ENCODE peak calls at places on chromosomes 12 and 14, in six cellular contexts. F is RWPE1, R is lung, S is WERI-Rb-1, E is nephron progenitor cell, L is tibial nerve. U is an unnamed sample.

GRCh38 chr12:90575995-90576394 is 379.0 kb downstream of the CCER1 start:
- DNase-seq in S (no peak), F (no peak), R (no peak), L (no peak), E (no peak), U (no peak)

GRCh38 chr14:96584199-96584906 is 82.2 kb downstream of the PAPOLA start:
- DNase-seq in F (peak; percentile 27), L (no peak), S (peak; percentile 88), E (peak; percentile 79), R (peak; percentile 43), U (peak; percentile 66)

GRCh38 chr14:28461379-28461778 is 305.2 kb upstream of the FOXG1 start:
- DNase-seq in E (no peak), R (no peak), L (no peak), S (no peak), F (no peak), U (no peak)

GRCh38 chr14:89458713-89459112 is 41.7 kb upstream of the FOXN3 start:
- DNase-seq in E (no peak), F (no peak), R (no peak), S (no peak), L (no peak), U (no peak)

GRCh38 chr12:91811481-91812287 is 334.0 kb downstream of the BTG1 start:
- DNase-seq in S (peak; percentile 77), L (peak; percentile 96), R (peak; percentile 64), F (peak; percentile 26), E (peak; percentile 75), U (peak; percentile 74)

GRCh38 chr14:61625171-61625570 is 70.1 kb upstream of the HIF1A start:
- DNase-seq in L (no peak), F (peak; percentile 12), E (no peak), R (no peak), S (no peak), U (no peak)

GRCh38 chr12:108854453-108855283 is 2.7 kb downstream of the SSH1 start:
- DNase-seq in E (no peak), L (peak; percentile 64), R (no peak), S (no peak), F (peak; percentile 84), U (no peak)

GRCh38 chr14:27553820-27554219 is 956.0 kb upstream of the NOVA1 start:
- DNase-seq in E (no peak), S (no peak), L (no peak), R (no peak), F (no peak), U (no peak)

GRCh38 chr12:52945389-52946232 is 3.3 kb upstream of the KRT18 start:
- DNase-seq in F (peak; percentile 53), R (peak; percentile 59), L (no peak), S (no peak), E (peak; percentile 49), U (no peak)

GRCh38 chr12:724194-724855 is 28.1 kb upstream of the WNK1 start:
- DNase-seq in S (no peak), E (no peak), L (no peak), R (peak; percentile 30), F (peak; percentile 43), U (no peak)

GRCh38 chr14:80477388-80478160 is 266.3 kb upstream of the DIO2 start:
- DNase-seq in L (no peak), S (no peak), E (no peak), R (no peak), F (no peak), U (no peak)

GRCh38 chr14:80485764-80486163 is 274.5 kb upstream of the DIO2 start:
- DNase-seq in S (no peak), F (no peak), L (no peak), E (no peak), R (no peak), U (no peak)

DNA sequence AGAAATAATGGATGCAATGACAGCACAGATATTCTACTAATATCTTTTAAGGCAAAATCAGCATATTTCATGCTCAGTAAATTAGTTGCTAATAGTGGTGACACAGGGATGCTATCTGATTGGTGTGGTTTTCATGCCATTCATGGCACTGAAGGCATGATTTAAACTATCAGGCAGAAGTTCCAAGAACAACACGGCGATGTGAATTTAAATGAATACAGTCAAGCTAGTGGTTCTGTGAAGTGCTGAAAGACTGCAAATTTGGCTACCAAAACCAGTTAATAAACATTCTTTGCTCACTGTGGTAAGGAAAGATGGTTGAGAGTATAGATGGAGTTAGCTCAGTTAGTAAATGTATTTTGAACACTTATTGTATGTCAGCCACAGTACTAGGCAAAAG is 272.0 kb upstream of the DIO2 start:
- DNase-seq in E (no peak), R (no peak), S (no peak), F (no peak), L (no peak), U (no peak)
- TF ChIP-seq CTCF in E (no peak), R (no peak), S (no peak), F (no peak), L (no peak), U (no peak)

GRCh38 chr12:30286345-30286926 is 409.2 kb downstream of the IPO8 start:
- DNase-seq in R (no peak), L (no peak), S (peak; percentile 21), F (peak; percentile 18), E (no peak), U (no peak)
- TF ChIP-seq CTCF in R (no peak), L (peak; percentile 11), S (peak; percentile 33), F (peak; percentile 52), E (peak; percentile 70), U (peak; percentile 86)

GRCh38 chr12:67288561-67288960 is 19.4 kb downstream of the CAND1 start:
- DNase-seq in F (no peak), S (no peak), R (no peak), L (no peak), E (no peak), U (no peak)
- TF ChIP-seq CTCF in F (no peak), S (no peak), R (no peak), L (no peak), E (no peak), U (no peak)

GRCh38 chr12:122159879-122160278 is 14.1 kb downstream of the IL31 start:
- DNase-seq in L (no peak), S (no peak), R (no peak), F (no peak), E (no peak), U (no peak)
- TF ChIP-seq CTCF in L (no peak), S (peak; percentile 45), R (no peak), F (no peak), E (no peak), U (no peak)

DNA sequence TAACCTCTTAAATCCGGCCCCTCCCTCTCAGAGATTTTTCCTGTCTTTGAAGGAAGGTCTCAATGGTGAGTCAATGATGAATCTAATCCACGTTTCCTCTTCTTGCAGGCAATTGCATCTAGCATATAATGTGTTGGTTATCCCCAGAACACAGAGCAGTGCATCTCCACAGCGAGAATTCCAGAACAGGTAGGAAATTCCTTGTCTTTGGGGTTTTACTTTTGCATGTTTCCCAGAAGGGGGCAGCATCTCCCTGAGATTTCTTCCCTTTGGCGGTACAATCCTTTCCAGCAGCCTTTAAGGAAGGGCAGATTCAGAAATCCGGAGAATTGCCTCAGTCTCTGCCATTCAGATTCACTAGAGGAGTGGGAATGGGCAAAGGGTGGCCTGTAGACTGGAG is 128.0 kb downstream of the KCNA5 start:
- DNase-seq in L (no peak), S (peak; percentile 40), F (no peak), R (peak; percentile 32), E (peak; percentile 61), U (peak; percentile 45)
- TF ChIP-seq CTCF in L (peak; percentile 26), S (peak; percentile 69), F (no peak), R (peak; percentile 21), E (peak; percentile 65), U (peak; percentile 86)

GRCh38 chr12:55935742-55936151 is 4.8 kb downstream of the DGKA start:
- DNase-seq in R (no peak), F (no peak), S (no peak), L (no peak), E (no peak), U (no peak)
- TF ChIP-seq CTCF in R (no peak), F (no peak), S (no peak), L (peak; percentile 6), E (no peak), U (no peak)